ENCODE peak calls at places on chromosome 10, in four cellular contexts. O is adipocyte, G is BJ, R is OCI-LY7. F is an unnamed sample.
A peak's percentile ranks its signal among the peaks of the same experiment; 100 is the strongest.

GRCh38 chr10:42981358-42982236 is 95.3 kb upstream of the RET start:
- DNase-seq in O (no peak), G (no peak), R (no peak), F (no peak)

GRCh38 chr10:123044391-123044790 is 35.6 kb downstream of the ACADSB start:
- DNase-seq in O (peak; percentile 51), G (no peak), R (no peak), F (no peak)

GRCh38 chr10:120492366-120492765 is 35.3 kb downstream of the PLPP4 start:
- DNase-seq in O (no peak), G (no peak), R (no peak), F (no peak)

GRCh38 chr10:51311232-51311631 is 236.9 kb downstream of the PRKG1 start:
- DNase-seq in O (peak; percentile 34), G (no peak), R (no peak), F (no peak)

GRCh38 chr10:1373287-1373686 is 317.1 kb downstream of the WDR37 start:
- DNase-seq in O (no peak), G (no peak), R (no peak), F (no peak)

GRCh38 chr10:63611078-63611477 is 89.9 kb downstream of the REEP3 start:
- DNase-seq in O (no peak), G (no peak), R (no peak), F (no peak)

GRCh38 chr10:21519981-21520436 is 5.5 kb downstream of the SKIDA1 start:
- DNase-seq in O (peak; percentile 76), G (no peak), R (no peak), F (no peak)

GRCh38 chr10:29144126-29144525 is 144.7 kb upstream of the LYZL1 start:
- DNase-seq in O (no peak), G (no peak), R (no peak), F (no peak)

GRCh38 chr10:86632009-86632800 is 22.1 kb upstream of the OPN4 start:
- DNase-seq in O (no peak), G (no peak), R (no peak), F (no peak)

GRCh38 chr10:80163741-80164341 is 31.3 kb downstream of the PLAC9 start:
- DNase-seq in O (peak; percentile 35), G (peak; percentile 63), R (no peak), F (no peak)

GRCh38 chr10:65335311-65335710 is 1590.5 kb upstream of the LRRTM3 start:
- DNase-seq in O (no peak), G (no peak), R (no peak), F (no peak)

GRCh38 chr10:117409549-117410283 is 34.5 kb upstream of the PDZD8 start:
- DNase-seq in O (no peak), G (no peak), R (no peak), F (no peak)

GRCh38 chr10:30782543-30783461 is 153.2 kb upstream of the LYZL2 start:
- DNase-seq in O (peak; percentile 54), G (no peak), R (no peak), F (no peak)

GRCh38 chr10:92544296-92544695 is 29.6 kb downstream of the IDE start:
- DNase-seq in O (peak; percentile 22), G (no peak), R (peak; percentile 9), F (no peak)

GRCh38 chr10:58414270-58415041 is 29.2 kb downstream of the TFAM start:
- DNase-seq in O (peak; percentile 88), G (peak; percentile 27), R (no peak), F (no peak)

GRCh38 chr10:71968553-71969474 is 4.6 kb downstream of the CHST3 start:
- DNase-seq in O (peak; percentile 59), G (no peak), R (no peak), F (no peak)

GRCh38 chr10:113705344-113705878 is 25.7 kb downstream of the CASP7 start:
- DNase-seq in O (no peak), G (no peak), R (no peak), F (no peak)

GRCh38 chr10:87927091-87927490 is 63.7 kb downstream of the PTEN start:
- DNase-seq in O (peak; percentile 35), G (no peak), R (no peak), F (no peak)

GRCh38 chr10:102504179-102504975 is 605 bp downstream of the SUFU start:
- DNase-seq in O (peak; percentile 59), G (no peak), R (peak; percentile 23), F (no peak)

GRCh38 chr10:25858076-25858475 is 76.0 kb upstream of the MYO3A start:
- DNase-seq in O (no peak), G (no peak), R (no peak), F (no peak)

GRCh38 chr10:60986779-60987178 is 42.8 kb upstream of the RHOBTB1 start:
- DNase-seq in O (no peak), G (no peak), R (no peak), F (no peak)

GRCh38 chr10:124453965-124454610 is 4.3 kb upstream of the NKX1-2 start:
- DNase-seq in O (no peak), G (no peak), R (no peak), F (no peak)

GRCh38 chr10:110137142-110137545 is 70.3 kb upstream of the MXI1 start:
- DNase-seq in O (peak; percentile 93), G (peak; percentile 26), R (peak; percentile 83), F (no peak)

GRCh38 chr10:115861864-115862263 is 411.1 kb downstream of the GFRA1 start:
- DNase-seq in O (no peak), G (no peak), R (no peak), F (no peak)

GRCh38 chr10:15571570-15571969 is 148.2 kb downstream of the ITGA8 start:
- DNase-seq in O (peak; percentile 65), G (no peak), R (no peak), F (no peak)

GRCh38 chr10:79048639-79049550 is 19.9 kb upstream of the ZMIZ1 start:
- DNase-seq in O (no peak), G (no peak), R (no peak), F (no peak)

GRCh38 chr10:74640134-74640533 is 186.3 kb upstream of the KAT6B start:
- DNase-seq in O (no peak), G (peak; percentile 19), R (peak; percentile 64), F (no peak)

GRCh38 chr10:33412261-33413092 is 78.0 kb upstream of the NRP1 start:
- DNase-seq in O (peak; percentile 88), G (peak; percentile 54), R (no peak), F (no peak)

GRCh38 chr10:30387646-30388243 is 38.7 kb upstream of the MTPAP start:
- DNase-seq in O (no peak), G (no peak), R (no peak), F (no peak)

GRCh38 chr10:9621216-9621615 is 1396.5 kb upstream of the CELF2 start:
- DNase-seq in O (no peak), G (no peak), R (no peak), F (no peak)

GRCh38 chr10:38047666-38048065 is 37.2 kb downstream of the ZNF33A start:
- DNase-seq in O (peak; percentile 41), G (no peak), R (no peak), F (no peak)

GRCh38 chr10:30432631-30433285 is 1.2 kb upstream of the MAP3K8 start:
- DNase-seq in O (no peak), G (no peak), R (no peak), F (no peak)

GRCh38 chr10:100872034-100872791 is 40.5 kb upstream of the SLF2 start:
- DNase-seq in O (peak; percentile 51), G (no peak), R (peak; percentile 70), F (no peak)

GRCh38 chr10:2978111-2978510 is 89.2 kb upstream of the PFKP start:
- DNase-seq in O (peak; percentile 81), G (no peak), R (peak; percentile 43), F (no peak)

GRCh38 chr10:34437897-34438296 is 377.2 kb downstream of the PARD3 start:
- DNase-seq in O (no peak), G (no peak), R (no peak), F (no peak)

GRCh38 chr10:73060738-73061635 is 35.7 kb downstream of the P4HA1 start:
- DNase-seq in O (peak; percentile 46), G (no peak), R (peak; percentile 48), F (no peak)

GRCh38 chr10:132167976-132168375 is 18.8 kb upstream of the DPYSL4 start:
- DNase-seq in O (no peak), G (no peak), R (no peak), F (no peak)
- H3K36me3 ChIP-seq in O (no peaks in the 10 kb centered on the region), G (no peaks in the 10 kb centered on the region), R (no peaks in the 10 kb centered on the region), F (no peaks in the 10 kb centered on the region)

GRCh38 chr10:107809889-107810288 is 645.4 kb upstream of the SORCS1 start:
- DNase-seq in O (no peak), G (no peak), R (no peak), F (no peak)
- H3K36me3 ChIP-seq in O (no peaks in the 10 kb centered on the region), G (no peaks in the 10 kb centered on the region), R (no peaks in the 10 kb centered on the region), F (no peaks in the 10 kb centered on the region)

GRCh38 chr10:16746856-16747255 is 70.4 kb downstream of the RSU1 start:
- DNase-seq in O (no peak), G (no peak), R (no peak), F (no peak)
- H3K36me3 ChIP-seq in O (peaks cover 67% of the 10 kb centered on the region), G (peaks cover 10% of the 10 kb centered on the region), R (peaks cover 10% of the 10 kb centered on the region), F (peaks cover 55% of the 10 kb centered on the region)

DNA sequence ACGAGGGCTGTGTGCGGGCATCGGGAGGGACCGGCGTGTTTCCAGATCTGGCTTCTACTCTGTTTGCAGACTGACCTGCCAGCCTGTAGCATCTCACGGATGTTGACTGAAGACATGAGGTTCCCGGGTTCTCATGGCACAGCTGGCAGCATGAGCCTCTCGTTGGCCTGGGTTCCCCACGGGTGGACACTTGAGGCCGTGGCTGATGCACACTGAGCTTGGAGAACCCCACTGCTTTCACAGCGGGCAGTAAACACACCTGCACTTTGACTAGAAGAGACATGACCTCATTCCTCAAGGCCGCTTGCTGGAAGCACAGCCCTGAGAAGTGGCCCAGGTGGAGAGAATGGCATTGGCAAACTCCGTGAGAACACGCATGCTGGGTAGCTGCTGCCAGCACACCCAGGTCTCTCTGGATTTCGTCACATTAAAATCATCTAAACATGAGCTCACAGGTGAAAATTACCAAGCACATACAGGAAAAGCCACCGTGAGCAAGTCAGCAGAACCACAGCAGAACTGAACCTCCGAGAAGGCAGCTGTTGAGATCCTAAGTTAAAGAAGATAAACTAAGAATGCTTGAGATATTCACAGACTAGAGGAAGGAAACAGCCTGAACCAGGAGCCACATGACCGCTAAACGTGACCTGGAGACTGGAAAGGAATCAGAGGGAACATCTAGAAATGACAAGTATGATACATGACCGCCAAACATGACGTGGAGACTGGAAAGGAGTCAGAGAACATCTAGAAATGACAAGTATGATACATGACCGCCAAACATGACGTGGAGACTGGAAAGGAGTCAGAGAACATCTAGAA is 32.5 kb downstream of the BNIP3 start:
- DNase-seq in O (no peak), G (no peak), R (no peak), F (no peak)
- H3K36me3 ChIP-seq in O (peaks cover 75% of the 10 kb centered on the region), G (peaks cover 23% of the 10 kb centered on the region), R (peaks cover 75% of the 10 kb centered on the region), F (peaks cover 8% of the 10 kb centered on the region)